ENCODE peak calls at places on chromosome 22, in five cellular contexts. Y is right cardiac atrium, P is amygdala, C is NCI-H2029, V is Caco-2. H is an unnamed sample.

GRCh38 chr22:49015459-49015858 is 812.2 kb downstream of the BRD1 start:
- DNase-seq in Y (no peak), P (no peak), C (no peak), V (no peak), H (no peak)

GRCh38 chr22:38338772-38339379 is 21.6 kb upstream of the CSNK1E start:
- DNase-seq in Y (no peak), P (no peak), C (no peak), V (no peak), H (peak; percentile 6)

GRCh38 chr22:22552630-22553029 is 6.4 kb downstream of the PRAME start:
- DNase-seq in Y (no peak), P (no peak), C (no peak), V (peak; percentile 44), H (peak; percentile 73)

GRCh38 chr22:23178512-23179254 is 1.6 kb upstream of the BCR start:
- DNase-seq in Y (peak; percentile 73), P (peak; percentile 53), C (no peak), V (peak; percentile 82), H (peak; percentile 86)

GRCh38 chr22:39314251-39314971 is 5.0 kb downstream of the RPL3 start:
- DNase-seq in Y (no peak), P (no peak), C (no peak), V (no peak), H (no peak)

GRCh38 chr22:31945478-31945815 is 1.1 kb downstream of the YWHAH start:
- DNase-seq in Y (no peak), P (no peak), C (no peak), V (no peak), H (no peak)

GRCh38 chr22:36182871-36183270 is 18.7 kb downstream of the APOL4 start:
- DNase-seq in Y (no peak), P (no peak), C (no peak), V (no peak), H (no peak)

GRCh38 chr22:35457729-35458546 is 58.0 kb downstream of the MCM5 start:
- DNase-seq in Y (no peak), P (no peak), C (no peak), V (no peak), H (no peak)

GRCh38 chr22:50640857-50641647 is 13.1 kb upstream of the ARSA start:
- DNase-seq in Y (no peak), P (no peak), C (no peak), V (no peak), H (no peak)

GRCh38 chr22:37624017-37624365 is 15.4 kb downstream of the GGA1 start:
- DNase-seq in Y (no peak), P (no peak), C (no peak), V (no peak), H (no peak)

GRCh38 chr22:35154937-35155387 is 89.0 kb downstream of the ISX start:
- DNase-seq in Y (peak; percentile 25), P (no peak), C (peak; percentile 32), V (peak; percentile 82), H (peak; percentile 77)

GRCh38 chr22:22891139-22891621 is 3.6 kb downstream of the IGLL5 start:
- DNase-seq in Y (no peak), P (no peak), C (no peak), V (no peak), H (no peak)

GRCh38 chr22:46545041-46545796 is 7.8 kb upstream of the CELSR1 start:
- DNase-seq in Y (no peak), P (no peak), C (no peak), V (no peak), H (no peak)

GRCh38 chr22:39661842-39662676 is 91.5 kb downstream of the CACNA1I start:
- DNase-seq in Y (no peak), P (no peak), C (peak; percentile 38), V (peak; percentile 72), H (no peak)

GRCh38 chr22:16961477-16962186 is 46.4 kb downstream of the GAB4 start:
- DNase-seq in Y (no peak), P (no peak), C (no peak), V (no peak), H (no peak)

GRCh38 chr22:41862160-41862529 is 29.2 kb downstream of the SREBF2 start:
- DNase-seq in Y (no peak), P (no peak), C (no peak), V (no peak), H (no peak)

GRCh38 chr22:19216579-19216978 is 38.0 kb upstream of the SLC25A1 start:
- DNase-seq in Y (no peak), P (no peak), C (no peak), V (no peak), H (no peak)

GRCh38 chr22:45217806-45218205 is 22.9 kb downstream of the KIAA0930 start:
- DNase-seq in Y (no peak), P (no peak), C (no peak), V (no peak), H (no peak)

GRCh38 chr22:32805586-32805881 is 4.0 kb downstream of the TIMP3 start:
- DNase-seq in Y (no peak), P (no peak), C (no peak), V (no peak), H (no peak)

GRCh38 chr22:27771637-27772369 is 29.8 kb downstream of the MN1 start:
- DNase-seq in Y (no peak), P (no peak), C (no peak), V (no peak), H (no peak)

GRCh38 chr22:27554106-27554814 is 247.3 kb downstream of the MN1 start:
- DNase-seq in Y (peak; percentile 30), P (no peak), C (no peak), V (no peak), H (no peak)

GRCh38 chr22:36673821-36674220 is 29.7 kb downstream of the CACNG2 start:
- DNase-seq in Y (no peak), P (no peak), C (no peak), V (no peak), H (no peak)

GRCh38 chr22:40213478-40213877 is 35.8 kb downstream of the TNRC6B start:
- DNase-seq in Y (no peak), P (no peak), C (no peak), V (no peak), H (no peak)

GRCh38 chr22:41479671-41480396 is 10.9 kb downstream of the ACO2 start:
- DNase-seq in Y (no peak), P (peak; percentile 53), C (no peak), V (no peak), H (peak; percentile 21)

GRCh38 chr22:46113110-46113909 is 37.0 kb upstream of the PPARA start:
- DNase-seq in Y (no peak), P (no peak), C (no peak), V (no peak), H (no peak)